ENCODE peak calls at places on chromosomes 1 and 21, in nine cellular contexts. K is tibial artery, Z is psoas muscle, U is mesenchymal stem cell, W is SK-N-SH, Q is heart left ventricle, E is NT2/D1, H is thoracic aorta, Y is IMR-90. X is an unnamed sample. For H3K36me3 and H3K4me1, the result is how much of the 10 kb centered on the place peaks cover.

GRCh38 chr1:27307851-27308598 is 13.9 kb upstream of the TMEM222 start:
- DNase-seq in Q (no peak), W (no peak), U (no peak), Y (no peak), Z (no peak), H (no peak), E (no peak), K (no peak), X (peak)

GRCh38 chr1:3483801-3484444 is 29.5 kb downstream of the ARHGEF16 start:
- DNase-seq in Z (peak), Q (no peak), W (peak), E (no peak), K (no peak), Y (no peak), U (peak), H (no peak), X (no peak)

GRCh38 chr1:204684551-204685235 is 845 bp downstream of the LRRN2 start:
- DNase-seq in E (no peak), K (no peak), Q (peak), Y (no peak), H (no peak), W (no peak), Z (peak), U (peak), X (no peak)

GRCh38 chr1:30452925-30453324 is 270.5 kb downstream of the MATN1 start:
- DNase-seq in Y (no peak), Z (no peak), U (no peak), E (no peak), W (no peak), Q (no peak), H (no peak), K (no peak), X (peak)

GRCh38 chr1:94654031-94654430 is 112.5 kb upstream of the F3 start:
- DNase-seq in Z (no peak), H (no peak), U (peak), E (peak), K (no peak), Q (no peak), W (no peak), Y (peak), X (no peak)

GRCh38 chr21:34695434-34695833 is 26.6 kb downstream of the CLIC6 start:
- DNase-seq in E (no peak), Y (no peak), U (peak), K (no peak), Z (no peak), H (no peak), Q (no peak), W (no peak), X (no peak)

GRCh38 chr1:25661043-25661807 is 44.6 kb downstream of the MAN1C1 start:
- DNase-seq in Q (no peak), H (no peak), K (no peak), W (no peak), E (no peak), Y (peak), U (peak), Z (no peak), X (no peak)

GRCh38 chr1:228308628-228309547 is 97.7 kb downstream of the TRIM11 start:
- DNase-seq in Z (no peak), Y (no peak), U (no peak), Q (no peak), K (no peak), W (peak), E (no peak), H (no peak), X (peak)

GRCh38 chr1:231432996-231433395 is 10.9 kb upstream of the EGLN1 start:
- DNase-seq in E (no peak), Q (no peak), U (no peak), H (no peak), W (no peak), Y (no peak), K (no peak), Z (no peak), X (no peak)

GRCh38 chr1:214648776-214649175 is 45.8 kb downstream of the CENPF start:
- DNase-seq in U (no peak), W (no peak), E (no peak), Z (no peak), Q (no peak), Y (no peak), K (no peak), H (no peak), X (no peak)
- H3K36me3 ChIP-seq in U (under half), W (half or more), E (half or more), Z (under half), Q (under half), Y (under half), K (under half), H (under half), X (under half)

DNA sequence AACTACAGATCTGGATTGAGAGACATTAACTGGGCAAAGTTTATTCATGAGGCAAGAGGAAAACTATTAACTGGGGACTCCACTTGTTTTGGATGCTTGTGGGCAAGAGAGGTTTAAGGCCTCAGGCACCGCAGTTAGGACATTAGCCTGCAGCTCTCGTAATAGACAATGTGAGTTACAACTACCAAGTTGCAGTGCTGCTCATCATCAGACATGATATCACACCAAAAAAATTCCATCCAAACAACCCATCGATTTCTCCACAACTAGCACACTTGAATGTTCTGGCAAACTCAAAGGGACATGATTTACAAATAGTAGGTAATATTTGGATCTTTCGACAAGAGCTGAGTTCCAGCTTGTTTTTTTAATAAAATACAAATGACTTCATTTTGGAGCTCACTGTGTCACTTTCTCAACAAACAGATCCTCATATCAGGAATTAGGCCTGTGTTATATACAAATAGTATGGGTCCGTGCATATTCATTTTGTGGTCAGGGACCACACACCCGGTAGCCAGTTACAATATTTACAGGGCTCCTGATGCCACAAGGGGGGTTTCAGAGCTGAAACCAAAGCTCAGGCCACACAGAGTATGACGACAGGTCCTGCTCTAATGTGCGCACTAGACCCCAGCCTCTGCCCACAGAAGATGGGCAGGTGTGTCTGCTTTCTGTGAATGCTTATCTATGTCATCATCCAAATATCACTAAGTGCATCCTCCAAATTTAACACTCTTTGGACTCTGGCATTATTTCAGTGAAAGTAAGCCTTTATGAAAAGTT is 128.0 kb downstream of the TGFBR3 start:
- DNase-seq in H (no peak), U (peak), Q (no peak), Y (peak), Z (no peak), E (no peak), K (no peak), W (no peak), X (no peak)
- H3K4me1 ChIP-seq in H (under half), U (under half), Q (under half), Y (under half), Z (under half), E (under half), K (under half), W (under half), X (under half)

GRCh38 chr1:230144010-230144614 is 77.1 kb downstream of the GALNT2 start:
- DNase-seq in Y (no peak), Q (no peak), H (no peak), E (no peak), Z (no peak), W (no peak), U (no peak), K (no peak), X (no peak)
- H3K36me3 ChIP-seq in Y (under half), Q (under half), H (under half), E (under half), Z (under half), W (under half), U (under half), K (under half), X (under half)

GRCh38 chr1:10787274-10787673 is 9.2 kb downstream of the CASZ1 start:
- DNase-seq in H (no peak), Z (no peak), U (no peak), W (no peak), Q (no peak), E (no peak), K (no peak), Y (no peak), X (no peak)

GRCh38 chr1:10784998-10785854 is 11.2 kb downstream of the CASZ1 start:
- DNase-seq in K (no peak), Q (no peak), Y (no peak), E (no peak), U (no peak), W (no peak), Z (no peak), H (no peak), X (no peak)

GRCh38 chr1:10788592-10789006 is 7.8 kb downstream of the CASZ1 start:
- DNase-seq in U (peak), Q (peak), Z (peak), K (no peak), W (peak), E (no peak), H (no peak), Y (no peak), X (peak)

GRCh38 chr1:10782491-10783244 is 13.8 kb downstream of the CASZ1 start:
- DNase-seq in Q (no peak), W (no peak), E (no peak), H (no peak), Z (no peak), U (no peak), Y (no peak), K (no peak), X (no peak)

DNA sequence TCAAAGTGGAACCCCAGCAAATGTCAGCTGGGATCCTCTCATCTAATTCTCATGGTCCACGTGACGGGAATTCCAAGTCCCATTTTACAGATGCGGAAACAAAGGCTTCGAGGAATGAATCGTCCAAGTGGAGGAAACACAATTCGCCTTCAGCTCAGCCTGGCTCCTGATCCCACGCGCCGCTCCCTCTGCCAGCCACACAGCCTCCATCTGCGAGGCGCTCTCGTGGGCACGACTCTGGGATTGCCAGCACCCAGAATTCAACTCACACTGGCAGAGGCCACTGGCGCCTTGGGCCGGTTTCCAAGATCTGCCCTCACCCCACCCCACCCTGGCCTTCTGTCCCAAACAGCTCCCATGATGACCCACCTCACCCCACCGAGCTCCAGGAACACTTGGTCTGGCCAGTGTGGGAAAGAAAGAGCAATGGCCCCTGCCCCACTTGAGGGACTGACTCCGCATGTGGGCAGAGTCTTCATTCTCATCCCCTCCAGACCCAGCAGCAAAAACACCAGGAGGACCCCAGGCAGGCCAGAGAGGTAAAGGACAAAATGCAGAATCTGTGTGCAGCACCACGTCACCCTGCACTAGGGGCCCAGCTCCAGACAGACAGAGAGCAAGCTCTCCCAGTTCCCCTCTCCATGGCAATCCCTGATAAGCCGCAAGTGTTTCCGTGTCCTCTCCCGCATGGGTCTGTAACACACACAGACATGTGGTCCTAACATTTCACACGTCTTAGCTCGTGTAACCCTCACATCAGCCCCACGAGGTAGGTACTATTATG is 10.4 kb downstream of the CASZ1 start:
- DNase-seq in K (no peak), E (no peak), Q (no peak), H (no peak), W (no peak), U (no peak), Z (no peak), Y (no peak), X (no peak)
- H3K4me1 ChIP-seq in K (under half), E (under half), Q (under half), H (under half), W (under half), U (under half), Z (half or more), Y (under half), X (under half)

GRCh38 chr1:9356829-9357466 is 64.3 kb downstream of the SPSB1 start:
- DNase-seq in U (no peak), Q (no peak), Z (no peak), Y (no peak), W (no peak), K (no peak), E (no peak), H (no peak), X (no peak)

GRCh38 chr1:9355503-9355902 is 62.8 kb downstream of the SPSB1 start:
- DNase-seq in Y (no peak), H (no peak), Z (no peak), Q (no peak), K (no peak), E (no peak), U (no peak), W (no peak), X (no peak)

GRCh38 chr1:9356021-9356420 is 63.3 kb downstream of the SPSB1 start:
- DNase-seq in H (no peak), U (no peak), K (no peak), Q (no peak), W (no peak), Z (no peak), Y (no peak), E (no peak), X (no peak)

GRCh38 chr1:9359898-9360297 is 67.2 kb downstream of the SPSB1 start:
- DNase-seq in Z (no peak), E (no peak), K (no peak), U (no peak), W (no peak), Q (no peak), Y (no peak), H (no peak), X (no peak)

GRCh38 chr1:9357958-9358357 is 65.3 kb downstream of the SPSB1 start:
- DNase-seq in Y (no peak), Q (no peak), H (no peak), W (no peak), Z (no peak), E (no peak), K (no peak), U (no peak), X (no peak)
- H3K36me3 ChIP-seq in Y (under half), Q (under half), H (under half), W (under half), Z (under half), E (under half), K (under half), U (half or more), X (under half)